ENCODE peak calls at places on chromosomes 2 and 18, in eight cellular contexts. R, W, A, Q, Y, P, O and F are unnamed samples. For H3K27me3, the result is how much of the 10 kb centered on the place peaks cover.

GRCh38 chr2:120908314-120908975 is 172.8 kb downstream of the GLI2 start:
- DNase-seq in R (no peak), P (no peak), W (no peak), A (no peak), O (no peak), Q (no peak), Y (no peak), F (no peak)

GRCh38 chr2:10620481-10620880 is 69.3 kb downstream of the NOL10 start:
- DNase-seq in W (no peak), Y (no peak), Q (no peak), O (no peak), R (no peak), P (peak), A (peak), F (peak)

GRCh38 chr18:61435064-61435652 is 101.9 kb downstream of the CDH20 start:
- DNase-seq in Q (no peak), Y (no peak), W (peak), P (peak), O (no peak), R (no peak), A (no peak), F (peak)

GRCh38 chr2:189933041-189933440 is 129.5 kb downstream of the MSTN start:
- DNase-seq in P (no peak), W (no peak), A (no peak), O (no peak), R (no peak), Y (no peak), Q (no peak), F (no peak)

GRCh38 chr2:26347286-26347865 is 787 bp upstream of the ADGRF3 start:
- DNase-seq in O (no peak), W (no peak), A (no peak), Y (no peak), Q (no peak), P (peak), R (no peak), F (no peak)

GRCh38 chr2:157404363-157404762 is 39.5 kb downstream of the CYTIP start:
- DNase-seq in Q (no peak), W (no peak), P (no peak), O (no peak), Y (no peak), A (peak), R (no peak), F (peak)

GRCh38 chr2:229265727-229266126 is 5.4 kb downstream of the PID1 start:
- DNase-seq in P (peak), A (no peak), W (no peak), Q (no peak), R (no peak), Y (no peak), O (no peak), F (no peak)

GRCh38 chr2:209476367-209477191 is 52.7 kb downstream of the MAP2 start:
- DNase-seq in P (peak), Q (no peak), R (no peak), Y (no peak), A (no peak), W (no peak), O (peak), F (peak)

GRCh38 chr2:113216891-113217454 is 43.2 kb downstream of the PSD4 start:
- DNase-seq in W (peak), P (no peak), A (no peak), Q (no peak), O (no peak), R (no peak), Y (no peak), F (no peak)

GRCh38 chr18:24014062-24014985 is at the start of gene TTC39C:
- DNase-seq in Y (peak), P (peak), R (peak), A (no peak), Q (peak), W (peak), O (peak), F (peak)

GRCh38 chr2:150581717-150582472 is 94.4 kb upstream of the RND3 start:
- DNase-seq in Q (no peak), W (no peak), R (no peak), O (no peak), A (no peak), P (peak), Y (no peak), F (no peak)
- H3K4me3 ChIP-seq in Q (no peak), W (no peak), R (no peak), O (no peak), A (no peak), P (no peak), Y (no peak), F (no peak)

DNA sequence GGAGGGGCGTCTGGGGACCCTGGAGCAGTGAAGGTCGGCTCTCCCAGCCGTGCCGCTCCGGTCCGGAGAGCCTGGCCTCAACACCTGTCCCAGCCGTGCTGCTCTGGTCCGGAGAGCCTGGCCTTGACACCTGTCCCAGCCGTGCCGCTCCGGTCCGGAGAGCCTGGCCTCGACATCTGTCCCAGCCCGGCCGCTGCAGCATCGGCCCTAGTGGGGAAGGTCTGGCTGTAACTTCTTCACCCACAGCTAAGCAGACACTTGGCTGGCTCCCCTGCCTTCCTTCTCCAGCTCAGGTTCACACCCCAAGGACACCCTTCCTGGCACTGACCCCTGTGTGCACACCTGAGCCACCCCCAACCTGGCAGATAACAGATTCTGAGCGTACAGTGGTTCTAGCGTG is 4.6 kb downstream of the KCNG2 start:
- DNase-seq in O (no peak), R (no peak), W (no peak), Y (no peak), P (no peak), Q (peak), A (no peak), F (no peak)
- H3K27me3 ChIP-seq in O (under half), R (under half), W (under half), Y (under half), P (under half), Q (under half), A (under half), F (under half)

GRCh38 chr2:17749753-17750438 is 3.7 kb downstream of the SMC6 start:
- DNase-seq in A (no peak), Q (no peak), Y (no peak), P (no peak), W (no peak), R (no peak), O (no peak), F (no peak)
- H3K4me3 ChIP-seq in A (no peak), Q (no peak), Y (no peak), P (no peak), W (no peak), R (no peak), O (no peak), F (no peak)

DNA sequence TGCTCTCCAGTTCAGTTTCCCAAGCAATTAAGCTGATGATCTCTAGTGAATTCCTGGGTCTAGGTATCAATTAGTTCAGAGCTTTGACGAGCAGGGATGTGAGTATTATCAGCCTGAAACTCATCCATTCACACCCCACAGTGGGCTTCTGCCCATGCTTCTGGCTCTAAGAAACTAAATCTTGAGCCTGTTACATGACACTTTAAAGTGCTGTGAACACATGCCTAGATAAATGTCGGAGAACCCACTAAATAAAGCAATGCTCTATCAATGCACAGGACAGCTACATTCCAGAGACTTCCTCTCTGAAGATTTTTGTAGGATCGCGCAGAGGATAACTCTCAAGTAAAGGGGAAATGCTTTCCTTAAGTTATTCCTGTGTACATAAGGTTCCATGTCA is 356.5 kb upstream of the TNP1 start:
- DNase-seq in P (no peak), Y (no peak), O (no peak), Q (no peak), W (no peak), A (no peak), R (no peak), F (no peak)
- H3K27me3 ChIP-seq in P (under half), Y (under half), O (under half), Q (under half), W (under half), A (under half), R (under half), F (under half)

GRCh38 chr2:142878061-142878741 is 737 bp downstream of the KYNU start:
- DNase-seq in A (no peak), P (no peak), O (no peak), R (no peak), Y (no peak), W (no peak), Q (no peak), F (no peak)
- H3K4me3 ChIP-seq in A (no peak), P (no peak), O (no peak), R (peak), Y (peak), W (no peak), Q (no peak), F (peak)

DNA sequence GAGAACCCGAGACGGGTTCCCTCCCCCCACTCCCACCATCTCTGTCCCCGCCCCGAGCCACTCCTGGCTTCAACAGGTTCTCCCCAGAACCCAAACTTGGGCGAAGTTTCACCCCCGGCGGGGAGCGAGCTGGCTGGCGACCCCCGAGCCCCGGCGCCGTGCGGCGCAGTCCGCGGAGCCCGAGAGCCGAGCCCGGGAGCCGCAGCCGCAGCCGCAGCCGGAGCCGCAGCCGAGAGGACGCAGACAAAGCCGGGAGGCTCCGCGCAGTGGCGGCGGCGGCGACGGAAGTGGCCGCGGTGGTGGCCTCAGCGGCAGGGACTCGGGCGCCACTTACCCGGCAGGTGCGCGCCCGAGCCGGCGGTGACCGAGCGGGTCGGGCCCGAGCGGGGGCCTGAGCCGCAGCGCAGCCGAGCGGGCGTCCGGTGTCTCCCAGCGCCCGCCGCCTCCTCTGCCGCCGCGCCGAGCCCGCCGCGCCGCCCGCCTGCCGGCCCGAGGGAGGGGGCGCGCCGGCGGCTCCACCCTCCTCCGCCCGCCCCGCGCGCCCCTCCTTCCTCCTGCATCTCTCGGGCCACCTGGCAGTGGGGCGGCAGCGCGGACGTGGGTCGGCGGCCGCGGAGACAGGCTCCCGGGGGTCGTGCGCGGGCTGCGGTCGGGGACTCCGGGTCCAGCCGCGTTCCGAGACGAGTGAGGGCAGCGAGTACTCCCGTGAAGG is at the start of gene ECEL1:
- DNase-seq in A (no peak), Y (peak), Q (peak), W (peak), P (no peak), R (no peak), O (no peak), F (no peak)
- H3K27me3 ChIP-seq in A (half or more), Y (half or more), Q (half or more), W (half or more), P (under half), R (half or more), O (under half), F (under half)

DNA sequence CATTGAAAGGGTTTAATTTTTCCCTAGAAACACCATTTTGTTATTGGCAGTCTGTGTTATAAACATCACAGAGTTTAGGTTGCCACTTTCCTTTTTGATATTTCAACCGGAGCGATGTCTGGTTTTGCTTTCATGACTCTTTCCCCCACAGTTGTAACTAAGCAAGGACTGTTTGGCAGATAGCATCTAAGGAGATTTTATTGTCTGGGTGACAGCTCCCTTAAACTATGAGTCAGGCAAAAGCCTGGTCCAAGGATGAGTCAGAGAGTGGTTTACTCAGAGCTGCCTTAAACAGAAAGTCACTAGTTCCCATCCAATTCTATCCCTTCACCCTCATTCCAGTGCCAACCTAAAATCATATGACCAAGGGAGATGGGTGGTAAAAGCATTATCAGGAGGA is 341.6 kb upstream of the VWC2L start:
- DNase-seq in R (no peak), W (no peak), Q (no peak), P (peak), A (peak), Y (no peak), O (no peak), F (peak)
- H3K4me3 ChIP-seq in R (no peak), W (no peak), Q (no peak), P (peak), A (no peak), Y (no peak), O (no peak), F (no peak)